ENCODE peak calls at places on chromosomes 7 and 10, in nine cellular contexts. X, M, F, V, I, C, E, J and P are unnamed samples.

GRCh38 chr7:151381333-151382078 is 28.3 kb downstream of the WDR86 start:
- DNase-seq in X (no peak), M (no peak), F (no peak), V (no peak), I (no peak), C (no peak), E (no peak), J (no peak), P (no peak)

GRCh38 chr10:28217848-28218247 is 85.0 kb downstream of the MPP7 start:
- DNase-seq in X (no peak), M (no peak), F (peak), V (no peak), I (peak), C (peak), E (peak), J (peak), P (peak)

GRCh38 chr7:55413442-55413841 is 48.3 kb downstream of the LANCL2 start:
- DNase-seq in X (no peak), M (no peak), F (no peak), V (no peak), I (no peak), C (no peak), E (no peak), J (no peak), P (no peak)

GRCh38 chr7:145957160-145957890 is 159.3 kb upstream of the CNTNAP2 start:
- DNase-seq in X (no peak), M (no peak), F (no peak), V (no peak), I (peak), C (peak), E (peak), J (no peak), P (no peak)

GRCh38 chr10:11285171-11285570 is 267.5 kb downstream of the CELF2 start:
- DNase-seq in X (peak), M (no peak), F (no peak), V (peak), I (no peak), C (no peak), E (no peak), J (no peak), P (no peak)

GRCh38 chr10:43348511-43349312 is 22.7 kb upstream of the FXYD4 start:
- DNase-seq in X (peak), M (peak), F (peak), V (peak), I (peak), C (peak), E (peak), J (peak), P (no peak)

GRCh38 chr7:21946228-21946709 is 570 bp upstream of the CDCA7L start:
- DNase-seq in X (peak), M (no peak), F (no peak), V (no peak), I (no peak), C (no peak), E (no peak), J (no peak), P (no peak)

GRCh38 chr7:91201731-91202130 is 62.5 kb upstream of the FZD1 start:
- DNase-seq in X (no peak), M (no peak), F (no peak), V (no peak), I (no peak), C (no peak), E (no peak), J (no peak), P (no peak)

GRCh38 chr7:101114492-101114891 is 12.4 kb upstream of the SERPINE1 start:
- DNase-seq in X (no peak), M (no peak), F (no peak), V (no peak), I (no peak), C (peak), E (no peak), J (no peak), P (no peak)

GRCh38 chr10:70939397-70939796 is 51.0 kb upstream of the PCBD1 start:
- DNase-seq in X (no peak), M (no peak), F (no peak), V (no peak), I (no peak), C (no peak), E (no peak), J (no peak), P (no peak)

GRCh38 chr7:4099651-4100050 is 582.4 kb upstream of the FOXK1 start:
- DNase-seq in X (no peak), M (no peak), F (no peak), V (no peak), I (no peak), C (no peak), E (no peak), J (no peak), P (no peak)

GRCh38 chr10:67606572-67606971 is 89.4 kb downstream of the CTNNA3 start:
- DNase-seq in X (peak), M (no peak), F (peak), V (no peak), I (peak), C (peak), E (peak), J (peak), P (no peak)

GRCh38 chr7:84040365-84040764 is 154.2 kb downstream of the SEMA3A start:
- DNase-seq in X (no peak), M (no peak), F (no peak), V (no peak), I (no peak), C (no peak), E (no peak), J (no peak), P (no peak)

GRCh38 chr10:128599030-128599429 is 472.8 kb upstream of the MKI67 start:
- DNase-seq in X (no peak), M (no peak), F (no peak), V (no peak), I (no peak), C (no peak), E (no peak), J (no peak), P (no peak)
- H3K4me3 ChIP-seq in X (no peak), M (no peak), F (no peak), V (no peak), I (no peak), C (no peak), E (no peak), J (no peak), P (no peak)

GRCh38 chr7:2141656-2142055 is 91.1 kb downstream of the MAD1L1 start:
- DNase-seq in X (no peak), M (no peak), F (no peak), V (no peak), I (no peak), C (no peak), E (no peak), J (no peak), P (no peak)
- TF ChIP-seq CTCF in X (no peak), M (no peak), F (no peak), V (no peak), I (no peak), C (no peak), E (no peak), J (peak), P (no peak)

GRCh38 chr10:117240105-117240729 is 697 bp upstream of the SLC18A2 start:
- DNase-seq in X (no peak), M (no peak), F (no peak), V (no peak), I (no peak), C (no peak), E (no peak), J (no peak), P (no peak)

GRCh38 chr10:117239031-117239430 is 1.9 kb upstream of the SLC18A2 start:
- DNase-seq in X (no peak), M (no peak), F (no peak), V (no peak), I (no peak), C (no peak), E (no peak), J (no peak), P (no peak)

GRCh38 chr10:117242463-117242832 is 1.5 kb downstream of the SLC18A2 start:
- DNase-seq in X (no peak), M (no peak), F (no peak), V (no peak), I (no peak), C (no peak), E (no peak), J (no peak), P (no peak)

GRCh38 chr10:117241541-117242462 is 888 bp downstream of the SLC18A2 start:
- DNase-seq in X (no peak), M (no peak), F (no peak), V (no peak), I (no peak), C (no peak), E (no peak), J (no peak), P (no peak)

DNA sequence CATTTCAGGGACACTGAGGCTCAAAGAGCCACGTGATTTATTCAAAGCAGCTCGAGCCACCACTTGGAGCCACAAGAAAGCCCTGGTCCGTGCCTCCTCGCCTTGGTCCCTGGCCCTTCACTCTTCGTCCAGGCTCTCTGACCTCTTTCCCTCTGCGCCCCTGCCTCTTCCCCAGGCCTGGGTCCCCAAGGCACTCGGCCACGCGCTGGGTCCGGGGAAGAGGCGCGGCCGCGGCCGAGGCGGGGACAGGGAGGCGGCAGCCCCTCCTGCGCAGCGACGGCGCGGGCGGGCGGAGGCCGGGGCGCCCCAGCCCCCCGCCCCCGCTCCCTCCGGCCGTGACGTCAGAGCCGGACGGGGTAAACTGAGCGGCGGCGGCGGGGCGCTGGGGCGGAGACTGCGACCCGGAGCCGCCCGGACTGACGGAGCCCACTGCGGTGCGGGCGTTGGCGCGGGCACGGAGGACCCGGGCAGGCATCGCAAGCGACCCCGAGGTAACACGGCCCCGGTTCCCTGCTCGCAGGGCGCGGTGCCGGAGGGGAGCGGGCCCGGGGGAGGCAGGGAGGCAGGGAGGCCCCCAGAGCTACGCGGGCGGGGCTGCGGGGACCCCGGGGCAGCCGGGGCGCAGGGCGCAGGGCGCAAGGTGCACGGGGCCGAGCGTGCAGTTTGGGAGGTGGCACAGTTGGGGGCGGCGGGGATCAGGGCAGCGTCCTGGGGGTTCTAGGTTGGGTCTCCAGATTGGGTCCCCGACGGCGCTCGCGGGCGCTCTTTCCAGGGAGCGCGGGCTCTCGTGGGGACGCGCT is at the start of gene SLC18A2:
- DNase-seq in X (no peak), M (no peak), F (no peak), V (no peak), I (no peak), C (no peak), E (no peak), J (no peak), P (no peak)
- H3K4me3 ChIP-seq in X (peak), M (no peak), F (no peak), V (no peak), I (no peak), C (no peak), E (no peak), J (no peak), P (no peak)

GRCh38 chr7:69677054-69677847 is 79.0 kb downstream of the AUTS2 start:
- DNase-seq in X (peak), M (no peak), F (no peak), V (no peak), I (no peak), C (no peak), E (no peak), J (no peak), P (no peak)
- TF ChIP-seq CTCF in X (no peak), M (no peak), F (no peak), V (no peak), I (peak), C (no peak), E (no peak), J (peak), P (peak)

DNA sequence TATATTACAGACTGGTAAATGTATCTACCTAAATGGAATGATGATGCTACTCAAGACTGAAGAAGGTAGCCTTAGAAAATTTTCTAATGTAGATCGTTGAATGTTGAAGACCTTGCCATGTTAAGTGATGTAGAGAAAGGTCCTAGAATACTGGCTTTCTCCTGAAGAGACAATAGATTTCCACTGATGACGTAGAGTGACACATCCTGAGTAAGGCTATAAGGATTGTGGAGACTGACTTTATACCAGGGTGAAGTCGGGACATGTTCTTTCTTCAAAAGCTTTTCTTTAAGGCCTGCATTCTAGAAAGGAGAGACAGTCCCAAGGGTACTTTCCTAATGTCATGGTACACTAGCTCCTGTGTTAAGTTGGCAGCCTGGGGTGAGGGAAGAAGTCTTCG is 58.6 kb downstream of the PCDH15 start:
- DNase-seq in X (no peak), M (no peak), F (no peak), V (no peak), I (no peak), C (no peak), E (no peak), J (no peak), P (no peak)
- H3K4me3 ChIP-seq in X (no peak), M (no peak), F (no peak), V (no peak), I (no peak), C (no peak), E (no peak), J (no peak), P (no peak)

GRCh38 chr10:133096616-133097269 is 9.0 kb downstream of the ADGRA1 start:
- DNase-seq in X (peak), M (no peak), F (no peak), V (no peak), I (no peak), C (no peak), E (no peak), J (no peak), P (no peak)
- TF ChIP-seq CTCF in X (no peak), M (no peak), F (no peak), V (no peak), I (no peak), C (no peak), E (no peak), J (no peak), P (peak)

GRCh38 chr10:132447446-132448247 is 50.6 kb downstream of the PWWP2B start:
- DNase-seq in X (peak), M (peak), F (peak), V (no peak), I (peak), C (peak), E (peak), J (peak), P (peak)

GRCh38 chr10:132450466-132450824 is 53.4 kb downstream of the PWWP2B start:
- DNase-seq in X (no peak), M (no peak), F (no peak), V (no peak), I (no peak), C (no peak), E (no peak), J (no peak), P (no peak)

GRCh38 chr10:132449826-132450211 is 52.8 kb downstream of the PWWP2B start:
- DNase-seq in X (no peak), M (no peak), F (no peak), V (no peak), I (no peak), C (no peak), E (no peak), J (no peak), P (no peak)

GRCh38 chr10:132448248-132448731 is 51.3 kb downstream of the PWWP2B start:
- DNase-seq in X (peak), M (peak), F (no peak), V (no peak), I (peak), C (peak), E (no peak), J (no peak), P (no peak)

GRCh38 chr10:132449051-132449825 is 52.2 kb downstream of the PWWP2B start:
- DNase-seq in X (peak), M (peak), F (no peak), V (no peak), I (no peak), C (no peak), E (no peak), J (no peak), P (no peak)
- H3K4me3 ChIP-seq in X (peak), M (no peak), F (no peak), V (no peak), I (no peak), C (no peak), E (no peak), J (no peak), P (no peak)

GRCh38 chr10:1360011-1360580 is 303.9 kb downstream of the WDR37 start:
- DNase-seq in X (no peak), M (no peak), F (no peak), V (no peak), I (no peak), C (no peak), E (no peak), J (no peak), P (no peak)
- TF ChIP-seq CTCF in X (peak), M (no peak), F (no peak), V (no peak), I (no peak), C (no peak), E (peak), J (peak), P (peak)